ENCODE peak calls at places on chromosomes 12 and 14, in nine cellular contexts. O, J, K, M, E, S, V, R and I are unnamed samples.
A peak's percentile ranks its signal among the peaks of the same experiment; 100 is the strongest.

GRCh38 chr12:50102186-50102585 is 1.6 kb upstream of the GPD1 start:
- DNase-seq in O (peak; percentile 86), J (peak; percentile 18), K (no peak), M (no peak), E (no peak), S (no peak), V (no peak), R (no peak), I (no peak)

GRCh38 chr12:50302686-50303085 is 19.4 kb upstream of the LIMA1 start:
- DNase-seq in O (no peak), J (no peak), K (no peak), M (no peak), E (no peak), S (peak; percentile 80), V (no peak), R (no peak), I (no peak)

GRCh38 chr12:25875661-25876060 is 82.8 kb upstream of the RASSF8 start:
- DNase-seq in O (no peak), J (no peak), K (no peak), M (no peak), E (no peak), S (peak; percentile 40), V (no peak), R (no peak), I (no peak)

GRCh38 chr14:24086193-24086955 is 7.7 kb upstream of the PCK2 start:
- DNase-seq in O (no peak), J (no peak), K (no peak), M (no peak), E (no peak), S (no peak), V (no peak), R (no peak), I (no peak)

GRCh38 chr14:65791551-65791981 is 379.0 kb downstream of the FUT8 start:
- DNase-seq in O (no peak), J (no peak), K (no peak), M (no peak), E (no peak), S (peak; percentile 58), V (no peak), R (no peak), I (no peak)

GRCh38 chr14:29442720-29443119 is 484.9 kb downstream of the PRKD1 start:
- DNase-seq in O (no peak), J (no peak), K (no peak), M (no peak), E (no peak), S (peak; percentile 14), V (no peak), R (no peak), I (no peak)

GRCh38 chr12:6647083-6647604 is at the start of gene ACRBP:
- DNase-seq in O (peak; percentile 72), J (no peak), K (peak; percentile 79), M (no peak), E (no peak), S (peak; percentile 91), V (no peak), R (peak; percentile 90), I (peak; percentile 74)

GRCh38 chr14:99632410-99633035 is 12.4 kb upstream of the HHIPL1 start:
- DNase-seq in O (no peak), J (no peak), K (no peak), M (no peak), E (no peak), S (no peak), V (no peak), R (no peak), I (no peak)

GRCh38 chr12:91769736-91770135 is 375.9 kb downstream of the BTG1 start:
- DNase-seq in O (no peak), J (no peak), K (no peak), M (no peak), E (no peak), S (no peak), V (no peak), R (no peak), I (no peak)

GRCh38 chr14:98368916-98369315 is 903.1 kb downstream of the BCL11B start:
- DNase-seq in O (no peak), J (no peak), K (no peak), M (no peak), E (no peak), S (no peak), V (no peak), R (no peak), I (no peak)

GRCh38 chr12:9051156-9051545 is 61.8 kb downstream of the KLRG1 start:
- DNase-seq in O (no peak), J (no peak), K (no peak), M (no peak), E (no peak), S (no peak), V (no peak), R (no peak), I (no peak)

GRCh38 chr14:70576891-70577290 is 23.6 kb downstream of the MED6 start:
- DNase-seq in O (no peak), J (no peak), K (no peak), M (no peak), E (no peak), S (no peak), V (no peak), R (no peak), I (no peak)

GRCh38 chr14:49951946-49952345 is 59.1 kb downstream of the ARF6 start:
- DNase-seq in O (no peak), J (no peak), K (no peak), M (no peak), E (no peak), S (no peak), V (no peak), R (no peak), I (peak; percentile 53)

GRCh38 chr12:104466694-104467345 is 10.1 kb downstream of the CHST11 start:
- DNase-seq in O (no peak), J (no peak), K (no peak), M (no peak), E (no peak), S (no peak), V (no peak), R (no peak), I (no peak)